ENCODE peak calls at places on chromosomes 6 and 20, in nine cellular contexts. One of them, this sample, is unnamed.

GRCh38 chr20:1467082-1467354 is 369 bp upstream of the NSFL1C start:
- DNase-seq in AG20443: no peak
- DNase-seq in choroid plexus epithelial cell: no peak
- DNase-seq in NCI-H446 treated with DMSO at 0.1 percent for 48 hours: no peak
- DNase-seq in Karpas-422: no peak
- DNase-seq in NCI-H1105: no peak
- DNase-seq in dermis blood vessel endothelial cell: no peak
- DNase-seq in T-helper 9 cell: no peak
- DNase-seq in left colon: no peak
- DNase-seq in this sample: no peak

GRCh38 chr6:18503588-18504231 is 116.6 kb downstream of the RNF144B start:
- DNase-seq in AG20443: peak
- DNase-seq in choroid plexus epithelial cell: peak
- DNase-seq in NCI-H446 treated with DMSO at 0.1 percent for 48 hours: peak
- DNase-seq in Karpas-422: peak
- DNase-seq in NCI-H1105: peak
- DNase-seq in dermis blood vessel endothelial cell: peak
- DNase-seq in T-helper 9 cell: peak
- DNase-seq in left colon: peak
- DNase-seq in this sample: peak

GRCh38 chr6:46794068-46794467 is 879 bp downstream of the MEP1A start:
- DNase-seq in AG20443: no peak
- DNase-seq in choroid plexus epithelial cell: peak
- DNase-seq in NCI-H446 treated with DMSO at 0.1 percent for 48 hours: no peak
- DNase-seq in Karpas-422: no peak
- DNase-seq in NCI-H1105: no peak
- DNase-seq in dermis blood vessel endothelial cell: no peak
- DNase-seq in T-helper 9 cell: no peak
- DNase-seq in left colon: no peak
- DNase-seq in this sample: no peak

GRCh38 chr6:166169549-166170421 is 2.1 kb upstream of the TBXT start:
- DNase-seq in AG20443: no peak
- DNase-seq in choroid plexus epithelial cell: no peak
- DNase-seq in NCI-H446 treated with DMSO at 0.1 percent for 48 hours: no peak
- DNase-seq in Karpas-422: no peak
- DNase-seq in NCI-H1105: no peak
- DNase-seq in dermis blood vessel endothelial cell: no peak
- DNase-seq in T-helper 9 cell: no peak
- DNase-seq in left colon: no peak
- DNase-seq in this sample: no peak

GRCh38 chr6:62345446-62345845 is 59.4 kb upstream of the KHDRBS2 start:
- DNase-seq in AG20443: no peak
- DNase-seq in choroid plexus epithelial cell: no peak
- DNase-seq in NCI-H446 treated with DMSO at 0.1 percent for 48 hours: no peak
- DNase-seq in Karpas-422: no peak
- DNase-seq in NCI-H1105: no peak
- DNase-seq in dermis blood vessel endothelial cell: no peak
- DNase-seq in T-helper 9 cell: no peak
- DNase-seq in left colon: no peak
- DNase-seq in this sample: no peak

GRCh38 chr6:16742116-16742515 is 19.1 kb downstream of the ATXN1 start:
- DNase-seq in AG20443: no peak
- DNase-seq in choroid plexus epithelial cell: no peak
- DNase-seq in NCI-H446 treated with DMSO at 0.1 percent for 48 hours: no peak
- DNase-seq in Karpas-422: no peak
- DNase-seq in NCI-H1105: no peak
- DNase-seq in dermis blood vessel endothelial cell: no peak
- DNase-seq in T-helper 9 cell: no peak
- DNase-seq in left colon: no peak
- DNase-seq in this sample: no peak

GRCh38 chr20:58131111-58131510 is 97.3 kb downstream of the ANKRD60 start:
- DNase-seq in AG20443: peak
- DNase-seq in choroid plexus epithelial cell: peak
- DNase-seq in NCI-H446 treated with DMSO at 0.1 percent for 48 hours: no peak
- DNase-seq in Karpas-422: no peak
- DNase-seq in NCI-H1105: no peak
- DNase-seq in dermis blood vessel endothelial cell: no peak
- DNase-seq in T-helper 9 cell: no peak
- DNase-seq in left colon: no peak
- DNase-seq in this sample: no peak

GRCh38 chr6:170095273-170095976 is 195.5 kb downstream of the DLL1 start:
- DNase-seq in AG20443: no peak
- DNase-seq in choroid plexus epithelial cell: no peak
- DNase-seq in NCI-H446 treated with DMSO at 0.1 percent for 48 hours: no peak
- DNase-seq in Karpas-422: no peak
- DNase-seq in NCI-H1105: no peak
- DNase-seq in dermis blood vessel endothelial cell: no peak
- DNase-seq in T-helper 9 cell: no peak
- DNase-seq in left colon: no peak
- DNase-seq in this sample: no peak

This sample was measured in GDM1.